ENCODE peak calls at places on chromosomes 12 and 14, in seven cellular contexts. I is T-helper 2 cell; R is ecto neural progenitor cell; X is iris pigment epithelial cell; V is left cardiac atrium; C is NK-92 treated with Interleukin-12 subunit alpha and Interleukin-12 subunit beta, amount 100 ng/mL, for 24 hours; E is NCI-H1092 treated with DMSO at 0.1 percent for 48 hours. S is an unnamed sample.

GRCh38 chr14:58272589-58273372 is 25.6 kb upstream of the ARID4A start:
- DNase-seq in I (no peak), R (no peak), X (peak; percentile 51), V (no peak), C (no peak), E (no peak), S (peak; percentile 31)

GRCh38 chr12:9872743-9873142 is 3.6 kb upstream of the CLEC2B start:
- DNase-seq in I (no peak), R (peak; percentile 79), X (no peak), V (no peak), C (no peak), E (no peak), S (no peak)

GRCh38 chr14:23379331-23380196 is 2.7 kb downstream of the CMTM5 start:
- DNase-seq in I (peak; percentile 12), R (peak; percentile 71), X (peak; percentile 23), V (peak; percentile 71), C (peak; percentile 19), E (peak; percentile 44), S (peak; percentile 38)

GRCh38 chr12:94565683-94566082 is 84.7 kb downstream of the TMCC3 start:
- DNase-seq in I (no peak), R (no peak), X (no peak), V (no peak), C (no peak), E (no peak), S (no peak)

GRCh38 chr14:24430682-24431568 is 1.2 kb downstream of the KHNYN start:
- DNase-seq in I (peak; percentile 51), R (no peak), X (peak; percentile 60), V (peak; percentile 56), C (no peak), E (no peak), S (no peak)

GRCh38 chr14:52328286-52328685 is 14.2 kb downstream of the PTGER2 start:
- DNase-seq in I (no peak), R (no peak), X (peak; percentile 78), V (no peak), C (no peak), E (no peak), S (no peak)

GRCh38 chr12:23640754-23641153 is 308.7 kb downstream of the SOX5 start:
- DNase-seq in I (no peak), R (peak; percentile 54), X (no peak), V (no peak), C (no peak), E (peak; percentile 94), S (no peak)

GRCh38 chr14:75002392-75003249 is at the start of gene EIF2B2:
- DNase-seq in I (peak; percentile 99), R (peak; percentile 98), X (peak; percentile 95), V (peak; percentile 98), C (peak; percentile 98), E (peak; percentile 95), S (peak; percentile 92)

GRCh38 chr12:113889076-113889475 is 77.0 kb downstream of the RBM19 start:
- DNase-seq in I (no peak), R (no peak), X (peak; percentile 26), V (no peak), C (no peak), E (peak; percentile 7), S (no peak)

GRCh38 chr12:132036063-132036683 is 86.4 kb downstream of the EP400 start:
- DNase-seq in I (no peak), R (no peak), X (no peak), V (no peak), C (no peak), E (no peak), S (no peak)

GRCh38 chr14:94345344-94346072 is 22.4 kb upstream of the SERPINA6 start:
- DNase-seq in I (no peak), R (no peak), X (peak; percentile 67), V (no peak), C (no peak), E (no peak), S (peak; percentile 87)

GRCh38 chr12:123942277-123942653 is 30.4 kb downstream of the CCDC92 start:
- DNase-seq in I (no peak), R (no peak), X (peak; percentile 84), V (no peak), C (no peak), E (no peak), S (no peak)

GRCh38 chr14:92990456-92991430 is 67.8 kb downstream of the CHGA start:
- DNase-seq in I (no peak), R (no peak), X (no peak), V (no peak), C (no peak), E (peak; percentile 16), S (no peak)

GRCh38 chr14:29215853-29216252 is 449.3 kb downstream of the FOXG1 start:
- DNase-seq in I (no peak), R (no peak), X (peak; percentile 47), V (no peak), C (no peak), E (no peak), S (no peak)

GRCh38 chr14:32469388-32470160 is 140.5 kb downstream of the AKAP6 start:
- DNase-seq in I (no peak), R (no peak), X (peak; percentile 70), V (no peak), C (no peak), E (peak; percentile 66), S (peak; percentile 51)

GRCh38 chr12:57044856-57045255 is 5.1 kb downstream of the MYO1A start:
- DNase-seq in I (no peak), R (no peak), X (no peak), V (no peak), C (no peak), E (no peak), S (no peak)

GRCh38 chr14:70096866-70097265 is 91.9 kb downstream of the SLC8A3 start:
- DNase-seq in I (no peak), R (peak; percentile 62), X (peak; percentile 31), V (no peak), C (no peak), E (peak; percentile 24), S (no peak)

GRCh38 chr12:19443585-19443984 is 4.3 kb downstream of the AEBP2 start:
- DNase-seq in I (no peak), R (no peak), X (no peak), V (no peak), C (no peak), E (no peak), S (no peak)

GRCh38 chr14:105204206-105204930 is 23.3 kb upstream of the NUDT14 start:
- DNase-seq in I (no peak), R (no peak), X (no peak), V (peak; percentile 66), C (no peak), E (no peak), S (peak; percentile 65)

GRCh38 chr14:72535485-72535884 is 358.4 kb downstream of the DPF3 start:
- DNase-seq in I (peak; percentile 26), R (no peak), X (no peak), V (no peak), C (no peak), E (no peak), S (no peak)

GRCh38 chr14:21723431-21724045 is 49.9 kb upstream of the OR4E1 start:
- DNase-seq in I (peak; percentile 28), R (peak; percentile 80), X (no peak), V (no peak), C (no peak), E (peak; percentile 9), S (peak; percentile 56)

GRCh38 chr12:105492591-105492990 is 162.1 kb downstream of the C12orf75 start:
- DNase-seq in I (no peak), R (no peak), X (peak; percentile 45), V (no peak), C (no peak), E (no peak), S (no peak)

GRCh38 chr14:21160061-21160610 is 4.3 kb upstream of the OR5AU1 start:
- DNase-seq in I (no peak), R (no peak), X (no peak), V (no peak), C (no peak), E (no peak), S (no peak)

GRCh38 chr12:53198470-53199110 is 8.5 kb downstream of the ITGB7 start:
- DNase-seq in I (peak; percentile 52), R (no peak), X (no peak), V (no peak), C (no peak), E (no peak), S (no peak)

GRCh38 chr14:101586531-101587402 is 25.5 kb downstream of the DIO3 start:
- DNase-seq in I (no peak), R (no peak), X (no peak), V (no peak), C (no peak), E (no peak), S (no peak)